ENCODE peak calls at places on chromosomes 5 and 9, in four cellular contexts. One of them, this sample, is unnamed.

GRCh38 chr9:137621131-137621757 is 2.4 kb downstream of the EHMT1 start:
- DNase-seq in IMR-90: no peak
- DNase-seq in H1: no peak
- DNase-seq in mesendoderm: no peak
- DNase-seq in this sample: no peak

GRCh38 chr5:54930736-54931135 is 54.7 kb downstream of the ESM1 start:
- DNase-seq in IMR-90: no peak
- DNase-seq in H1: no peak
- DNase-seq in mesendoderm: no peak
- DNase-seq in this sample: no peak

GRCh38 chr5:179864686-179865085 is 6.1 kb upstream of the MRNIP start:
- DNase-seq in IMR-90: no peak
- DNase-seq in H1: no peak
- DNase-seq in mesendoderm: no peak
- DNase-seq in this sample: no peak

GRCh38 chr5:180070726-180071417 is 687 bp downstream of the RNF130 start:
- DNase-seq in IMR-90: peak; percentile 55
- DNase-seq in H1: no peak
- DNase-seq in mesendoderm: peak; percentile 73
- DNase-seq in this sample: no peak

GRCh38 chr5:149274964-149275363 is 3.3 kb downstream of the AFAP1L1 start:
- DNase-seq in IMR-90: peak; percentile 44
- DNase-seq in H1: no peak
- DNase-seq in mesendoderm: no peak
- DNase-seq in this sample: no peak

GRCh38 chr5:158392753-158393152 is 533.8 kb upstream of the CLINT1 start:
- DNase-seq in IMR-90: no peak
- DNase-seq in H1: no peak
- DNase-seq in mesendoderm: no peak
- DNase-seq in this sample: no peak

GRCh38 chr9:86485359-86485758 is 131.1 kb upstream of the TUT7 start:
- DNase-seq in IMR-90: no peak
- DNase-seq in H1: no peak
- DNase-seq in mesendoderm: no peak
- DNase-seq in this sample: no peak

GRCh38 chr9:92977279-92977678 is 30.0 kb downstream of the FGD3 start:
- DNase-seq in IMR-90: no peak
- DNase-seq in H1: no peak
- DNase-seq in mesendoderm: no peak
- DNase-seq in this sample: no peak

GRCh38 chr5:56279979-56280378 is 46.8 kb upstream of the ANKRD55 start:
- DNase-seq in IMR-90: peak; percentile 82
- DNase-seq in H1: no peak
- DNase-seq in mesendoderm: peak; percentile 81
- DNase-seq in this sample: peak; percentile 27

GRCh38 chr5:141354900-141355469 is at the start of gene PCDHGA4:
- DNase-seq in IMR-90: peak; percentile 28
- DNase-seq in H1: no peak
- DNase-seq in mesendoderm: no peak
- DNase-seq in this sample: no peak

GRCh38 chr5:107501965-107502691 is 168.6 kb downstream of the EFNA5 start:
- DNase-seq in IMR-90: peak; percentile 68
- DNase-seq in H1: no peak
- DNase-seq in mesendoderm: peak; percentile 42
- DNase-seq in this sample: no peak

GRCh38 chr9:128607642-128608350 is 48.9 kb downstream of the DYNC2I2 start:
- DNase-seq in IMR-90: peak; percentile 7
- DNase-seq in H1: no peak
- DNase-seq in mesendoderm: no peak
- DNase-seq in this sample: no peak

GRCh38 chr9:137301086-137301947 is 754 bp downstream of the NRARP start:
- DNase-seq in IMR-90: peak; percentile 39
- DNase-seq in H1: peak; percentile 76
- DNase-seq in mesendoderm: peak; percentile 68
- DNase-seq in this sample: peak; percentile 59

GRCh38 chr9:129008469-129008965 is 19.6 kb downstream of the SH3GLB2 start:
- DNase-seq in IMR-90: no peak
- DNase-seq in H1: no peak
- DNase-seq in mesendoderm: no peak
- DNase-seq in this sample: no peak

GRCh38 chr9:1495282-1495681 is 445.1 kb downstream of the DMRT2 start:
- DNase-seq in IMR-90: no peak
- DNase-seq in H1: no peak
- DNase-seq in mesendoderm: peak; percentile 3
- DNase-seq in this sample: no peak

GRCh38 chr5:80711938-80712337 is 57.2 kb upstream of the DHFR start:
- DNase-seq in IMR-90: peak; percentile 34
- DNase-seq in H1: no peak
- DNase-seq in mesendoderm: peak; percentile 81
- DNase-seq in this sample: peak; percentile 67

GRCh38 chr9:25964239-25964638 is 286.0 kb upstream of the TUSC1 start:
- DNase-seq in IMR-90: peak; percentile 82
- DNase-seq in H1: peak; percentile 51
- DNase-seq in mesendoderm: peak; percentile 95
- DNase-seq in this sample: peak; percentile 65

GRCh38 chr5:98570010-98570409 is 203.5 kb upstream of the RGMB start:
- DNase-seq in IMR-90: peak; percentile 82
- DNase-seq in H1: no peak
- DNase-seq in mesendoderm: no peak
- DNase-seq in this sample: no peak

GRCh38 chr9:76917299-76917698 is 11.4 kb upstream of the PRUNE2 start:
- DNase-seq in IMR-90: no peak
- DNase-seq in H1: no peak
- DNase-seq in mesendoderm: no peak
- DNase-seq in this sample: no peak

GRCh38 chr5:143086851-143087637 is 316.4 kb downstream of the NR3C1 start:
- DNase-seq in IMR-90: peak; percentile 44
- DNase-seq in H1: no peak
- DNase-seq in mesendoderm: peak; percentile 78
- DNase-seq in this sample: no peak

GRCh38 chr9:114196117-114196516 is 40.8 kb downstream of the COL27A1 start:
- DNase-seq in IMR-90: no peak
- DNase-seq in H1: no peak
- DNase-seq in mesendoderm: no peak
- DNase-seq in this sample: no peak

GRCh38 chr5:766666-767431 is 17.7 kb downstream of the ZDHHC11B start:
- DNase-seq in IMR-90: no peak
- DNase-seq in H1: peak; percentile 41
- DNase-seq in mesendoderm: no peak
- DNase-seq in this sample: peak; percentile 22

GRCh38 chr5:113176734-113177133 is 200.1 kb downstream of the DCP2 start:
- DNase-seq in IMR-90: no peak
- DNase-seq in H1: no peak
- DNase-seq in mesendoderm: no peak
- DNase-seq in this sample: no peak

GRCh38 chr9:124015661-124016131 is 4.1 kb downstream of the LHX2 start:
- DNase-seq in IMR-90: no peak
- DNase-seq in H1: peak; percentile 74
- DNase-seq in mesendoderm: no peak
- DNase-seq in this sample: no peak

GRCh38 chr9:124015091-124015660 is 3.6 kb downstream of the LHX2 start:
- DNase-seq in IMR-90: no peak
- DNase-seq in H1: peak; percentile 73
- DNase-seq in mesendoderm: peak; percentile 65
- DNase-seq in this sample: peak; percentile 71

GRCh38 chr9:124017929-124018730 is 6.6 kb downstream of the LHX2 start:
- DNase-seq in IMR-90: no peak
- DNase-seq in H1: peak; percentile 81
- DNase-seq in mesendoderm: no peak
- DNase-seq in this sample: peak; percentile 55

GRCh38 chr9:124017064-124017928 is 5.7 kb downstream of the LHX2 start:
- DNase-seq in IMR-90: no peak
- DNase-seq in H1: peak; percentile 67
- DNase-seq in mesendoderm: no peak
- DNase-seq in this sample: no peak

DNA sequence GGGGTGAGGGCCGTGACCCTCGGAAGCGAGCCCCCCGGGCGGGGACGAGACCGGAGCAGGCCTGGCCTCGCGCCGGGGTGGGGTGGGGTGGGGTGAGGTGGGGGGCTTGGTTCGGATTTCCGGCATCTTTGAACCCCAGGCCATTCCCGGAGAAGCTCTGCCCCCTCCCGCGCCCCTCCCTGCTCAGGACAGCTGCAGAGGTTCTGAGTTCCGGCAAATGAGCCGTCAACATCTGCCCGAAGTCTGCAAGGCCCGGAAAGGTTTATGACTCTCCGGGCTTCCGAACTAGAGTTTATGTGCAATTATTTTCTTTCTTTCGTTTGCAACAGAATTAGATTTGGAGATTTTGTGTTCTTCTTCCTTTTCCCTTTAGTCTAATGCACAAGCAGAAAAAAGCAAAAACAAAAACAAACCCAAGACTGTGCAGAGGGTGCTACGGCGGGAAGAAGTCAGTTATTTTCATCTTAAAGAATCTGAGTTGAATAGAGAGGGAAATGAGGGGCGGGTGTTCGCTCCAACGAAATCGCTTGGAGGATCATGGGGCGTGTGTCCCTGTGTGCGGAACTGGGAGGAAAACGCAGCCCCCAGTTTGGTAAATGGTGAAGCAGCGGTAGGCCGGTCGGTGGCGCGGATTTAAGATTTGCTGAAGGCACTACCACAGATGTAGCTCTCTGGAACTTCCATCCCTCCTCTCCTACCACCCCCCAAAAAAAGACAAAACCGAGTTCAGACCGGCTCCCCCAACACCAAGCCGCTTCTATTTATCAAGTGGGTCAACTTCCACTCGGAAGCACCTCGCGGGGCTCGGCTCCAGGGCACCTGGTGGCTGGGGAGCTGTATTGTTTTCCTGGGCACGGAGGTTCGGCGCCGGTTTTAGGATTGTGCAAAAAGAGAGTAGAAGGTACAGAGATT is 4.8 kb downstream of the LHX2 start:
- DNase-seq in IMR-90: no peak
- DNase-seq in H1: peak; percentile 53
- DNase-seq in mesendoderm: no peak
- DNase-seq in this sample: peak; percentile 42
- H3K56ac ChIP-seq in IMR-90: no peak overlapping the region
- H3K56ac ChIP-seq in H1: no peak overlapping the region
- H3K56ac ChIP-seq in mesendoderm: no peak overlapping the region
- H3K56ac ChIP-seq in this sample: no peak overlapping the region

GRCh38 chr5:38596997-38597396 is 40.6 kb upstream of the LIFR start:
- DNase-seq in IMR-90: no peak
- DNase-seq in H1: no peak
- DNase-seq in mesendoderm: peak; percentile 82
- DNase-seq in this sample: no peak

GRCh38 chr5:38598296-38598993 is 42.0 kb upstream of the LIFR start:
- DNase-seq in IMR-90: no peak
- DNase-seq in H1: no peak
- DNase-seq in mesendoderm: peak; percentile 42
- DNase-seq in this sample: no peak

GRCh38 chr5:38600334-38601045 is 44.0 kb upstream of the LIFR start:
- DNase-seq in IMR-90: peak; percentile 37
- DNase-seq in H1: no peak
- DNase-seq in mesendoderm: no peak
- DNase-seq in this sample: no peak

GRCh38 chr5:38601133-38601842 is 44.8 kb upstream of the LIFR start:
- DNase-seq in IMR-90: no peak
- DNase-seq in H1: no peak
- DNase-seq in mesendoderm: no peak
- DNase-seq in this sample: no peak

DNA sequence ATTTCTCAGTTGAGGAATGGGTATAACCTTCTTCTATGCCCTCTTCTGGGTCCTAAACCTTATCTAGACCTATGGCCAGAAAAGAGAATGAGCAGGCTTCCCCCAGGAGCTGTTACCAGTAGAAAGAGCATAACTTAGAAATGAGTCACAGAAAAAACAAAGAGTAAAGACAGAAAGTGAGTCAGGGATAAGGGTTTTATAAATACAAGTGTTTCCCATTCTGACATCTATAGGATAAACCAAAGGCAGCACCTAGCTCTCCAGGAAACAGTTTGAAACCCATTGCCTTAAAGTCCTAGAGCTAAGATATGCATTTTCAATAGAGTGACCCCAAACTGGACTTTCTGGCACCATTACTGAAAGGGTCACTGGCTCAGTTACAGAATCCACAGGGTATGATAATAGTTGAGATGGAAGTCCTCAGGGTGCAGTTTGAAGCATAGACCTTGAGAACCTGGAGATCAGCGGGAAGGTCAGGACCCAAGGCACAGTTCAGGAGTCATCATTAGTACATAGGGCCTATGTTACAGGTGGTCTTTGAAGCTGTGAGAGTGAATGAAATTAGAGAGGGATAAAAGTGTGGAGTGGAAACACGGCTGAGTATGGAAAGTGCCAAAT is 42.7 kb upstream of the LIFR start:
- DNase-seq in IMR-90: peak; percentile 89
- DNase-seq in H1: no peak
- DNase-seq in mesendoderm: peak; percentile 87
- DNase-seq in this sample: no peak
- H2AK5ac ChIP-seq in IMR-90: peak overlapping the region; percentile 89
- H2AK5ac ChIP-seq in H1: no peak overlapping the region
- H2AK5ac ChIP-seq in mesendoderm: peak overlapping the region; percentile 40
- H2AK5ac ChIP-seq in this sample: no peak overlapping the region

DNA sequence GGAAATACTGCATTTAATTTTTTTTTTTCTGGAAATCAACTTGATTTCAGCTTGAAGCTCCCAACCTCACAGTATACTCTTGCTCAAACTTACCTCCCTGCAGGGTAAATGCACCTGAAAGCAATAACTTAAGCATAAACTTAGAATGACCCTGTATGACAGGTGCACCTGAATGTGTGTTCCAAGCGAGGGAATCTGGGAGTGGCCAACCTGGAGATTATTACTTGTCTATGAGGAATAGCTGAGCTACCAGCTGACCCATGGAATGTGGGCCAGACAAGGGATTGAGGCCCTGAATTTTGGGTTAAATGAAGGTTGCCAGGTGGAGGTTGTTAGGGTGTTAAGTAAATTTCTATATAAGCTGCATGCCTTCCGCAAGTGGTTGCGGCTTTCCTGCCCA is 140.6 kb downstream of the OSTF1 start:
- DNase-seq in IMR-90: no peak
- DNase-seq in H1: no peak
- DNase-seq in mesendoderm: no peak
- DNase-seq in this sample: no peak
- H3K56ac ChIP-seq in IMR-90: no peak overlapping the region
- H3K56ac ChIP-seq in H1: no peak overlapping the region
- H3K56ac ChIP-seq in mesendoderm: no peak overlapping the region
- H3K56ac ChIP-seq in this sample: no peak overlapping the region

DNA sequence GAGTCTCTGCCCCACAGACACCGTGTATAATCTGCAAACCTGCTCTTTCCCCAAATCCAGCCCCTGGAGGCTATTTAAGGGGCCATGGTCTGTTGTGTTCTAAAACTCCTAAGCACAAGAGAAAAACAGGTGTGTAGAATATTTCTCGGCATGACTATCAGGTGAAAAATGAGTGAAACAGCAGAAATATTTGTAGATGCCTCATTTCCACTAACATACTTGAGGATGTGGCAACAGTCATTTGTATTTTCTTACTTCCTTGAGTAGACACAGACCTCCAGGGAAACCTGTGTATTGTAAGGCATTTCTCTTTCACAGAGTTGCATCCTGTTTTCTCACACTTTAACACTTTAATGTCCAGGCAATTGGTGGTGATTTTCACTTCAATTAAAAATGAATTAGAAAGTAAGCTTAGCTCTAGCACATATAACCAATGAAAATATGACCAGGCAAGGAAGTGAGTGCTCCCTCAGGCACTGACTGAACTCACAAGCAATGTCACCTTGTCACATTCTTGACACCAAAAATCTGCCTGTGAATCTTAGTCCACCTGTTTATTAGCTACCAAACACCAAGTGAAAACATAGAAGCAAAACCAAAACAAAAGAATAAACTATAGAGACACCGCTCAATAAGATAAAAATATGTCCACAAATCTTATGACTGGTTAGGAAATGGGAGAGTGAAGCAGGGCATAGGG is 64.4 kb downstream of the DIRAS2 start:
- DNase-seq in IMR-90: no peak
- DNase-seq in H1: no peak
- DNase-seq in mesendoderm: no peak
- DNase-seq in this sample: no peak
- H2AK5ac ChIP-seq in IMR-90: no peak overlapping the region
- H2AK5ac ChIP-seq in H1: no peak overlapping the region
- H2AK5ac ChIP-seq in mesendoderm: no peak overlapping the region
- H2AK5ac ChIP-seq in this sample: no peak overlapping the region

This sample was measured in H9.